ENCODE peak calls at places on chromosomes 7 and 10, in eight cellular contexts. Z, M, T, P, S, J, F and R are unnamed samples.

GRCh38 chr10:118980135-118980865 is 49.2 kb upstream of the NANOS1 start:
- DNase-seq in S (no peak), M (no peak), F (no peak), T (no peak), Z (no peak), P (no peak), J (peak), R (no peak)

GRCh38 chr10:86203162-86203905 is 163.3 kb downstream of the GRID1 start:
- DNase-seq in F (no peak), S (no peak), P (no peak), J (peak), Z (peak), M (no peak), T (no peak), R (no peak)

GRCh38 chr10:85946713-85947326 is 419.8 kb downstream of the GRID1 start:
- DNase-seq in S (no peak), F (no peak), T (no peak), Z (peak), P (no peak), J (no peak), M (no peak), R (no peak)

GRCh38 chr10:69319911-69320316 is 41.6 kb downstream of the HK1 start:
- DNase-seq in T (no peak), M (peak), P (no peak), F (no peak), J (peak), S (no peak), Z (no peak), R (no peak)

GRCh38 chr7:44325811-44326241 is 432 bp upstream of the CAMK2B start:
- DNase-seq in S (no peak), J (peak), F (no peak), Z (no peak), T (no peak), P (no peak), M (peak), R (no peak)

GRCh38 chr7:149625947-149626392 is 128.4 kb upstream of the ZNF746 start:
- DNase-seq in S (no peak), J (no peak), F (no peak), M (no peak), Z (no peak), P (no peak), T (no peak), R (peak)

GRCh38 chr7:75914169-75914654 is 743 bp upstream of the POR start:
- DNase-seq in F (no peak), M (peak), J (no peak), Z (no peak), P (no peak), S (no peak), T (no peak), R (no peak)

GRCh38 chr10:116774728-116775151 is 32.4 kb upstream of the HSPA12A start:
- DNase-seq in M (no peak), P (no peak), F (no peak), Z (no peak), S (no peak), J (no peak), T (no peak), R (no peak)

GRCh38 chr10:58513189-58514101 is 773 bp downstream of the BICC1 start:
- DNase-seq in P (peak), T (no peak), M (peak), S (peak), F (no peak), J (peak), Z (no peak), R (peak)

GRCh38 chr7:137335814-137336213 is 7.7 kb downstream of the PTN start:
- DNase-seq in M (no peak), Z (no peak), P (no peak), T (no peak), S (no peak), J (no peak), F (no peak), R (no peak)

GRCh38 chr7:151248191-151249033 is at the start of gene SMARCD3:
- DNase-seq in S (peak), P (peak), T (no peak), Z (peak), F (peak), M (peak), J (peak), R (no peak)

DNA sequence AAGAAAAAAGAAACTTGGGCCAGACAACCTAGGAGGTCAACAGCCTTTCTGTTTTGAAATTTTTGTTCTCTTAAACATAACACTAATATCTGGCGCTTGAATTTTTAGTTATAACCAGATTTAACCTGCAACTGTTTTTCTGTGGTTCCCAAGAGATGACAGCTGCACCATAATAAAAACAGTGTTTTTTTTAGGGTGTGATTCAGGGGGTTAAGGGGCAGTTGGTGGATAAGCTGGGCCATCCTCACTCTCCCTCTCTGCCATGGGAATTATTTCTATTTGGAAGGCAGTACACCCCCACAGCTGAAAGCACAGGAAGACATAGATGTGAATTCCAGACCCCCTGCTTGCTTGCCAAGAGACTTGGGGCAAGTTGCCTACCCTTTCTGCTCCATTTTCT is 20.1 kb upstream of the TM9SF3 start:
- DNase-seq in Z (no peak), P (no peak), M (no peak), T (no peak), F (no peak), J (no peak), S (no peak), R (no peak)
- TF ChIP-seq CTCF in Z (no peak), P (no peak), M (no peak), T (no peak), F (no peak), J (no peak), S (no peak), R (no peak)

GRCh38 chr7:22219036-22219435 is 137.9 kb downstream of the RAPGEF5 start:
- DNase-seq in M (no peak), S (no peak), J (no peak), Z (no peak), F (no peak), P (peak), T (no peak), R (no peak)
- H3K4me3 ChIP-seq in M (no peak), S (peak), J (no peak), Z (no peak), F (no peak), P (peak), T (no peak), R (no peak)

GRCh38 chr10:44878704-44879530 is 32.2 kb upstream of the TMEM72 start:
- DNase-seq in J (peak), P (peak), F (peak), Z (no peak), T (no peak), M (peak), S (peak), R (peak)
- TF ChIP-seq CTCF in J (peak), P (no peak), F (no peak), Z (no peak), T (no peak), M (no peak), S (peak), R (no peak)

DNA sequence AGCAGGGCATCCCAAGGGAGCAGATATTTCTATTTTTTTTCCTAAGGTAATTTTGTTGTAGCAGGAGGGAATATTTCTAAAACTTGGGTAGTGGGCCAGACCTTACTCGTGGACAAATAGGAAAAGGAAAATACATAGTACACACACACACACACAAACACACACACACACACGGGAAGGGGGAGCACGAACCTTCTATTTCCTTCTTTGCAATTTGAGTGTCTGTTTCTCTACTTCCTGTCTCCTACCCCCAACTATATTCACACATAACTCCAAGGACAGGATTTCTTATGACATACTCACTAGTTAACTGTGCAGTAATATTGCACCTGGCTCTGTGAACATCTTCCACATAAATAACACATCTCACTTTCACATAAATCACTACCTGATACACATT is 4.4 kb downstream of the LDB1 start:
- DNase-seq in T (no peak), M (no peak), Z (peak), P (peak), J (no peak), F (no peak), S (no peak), R (no peak)
- H3K4me3 ChIP-seq in T (no peak), M (no peak), Z (peak), P (no peak), J (peak), F (no peak), S (peak), R (peak)

DNA sequence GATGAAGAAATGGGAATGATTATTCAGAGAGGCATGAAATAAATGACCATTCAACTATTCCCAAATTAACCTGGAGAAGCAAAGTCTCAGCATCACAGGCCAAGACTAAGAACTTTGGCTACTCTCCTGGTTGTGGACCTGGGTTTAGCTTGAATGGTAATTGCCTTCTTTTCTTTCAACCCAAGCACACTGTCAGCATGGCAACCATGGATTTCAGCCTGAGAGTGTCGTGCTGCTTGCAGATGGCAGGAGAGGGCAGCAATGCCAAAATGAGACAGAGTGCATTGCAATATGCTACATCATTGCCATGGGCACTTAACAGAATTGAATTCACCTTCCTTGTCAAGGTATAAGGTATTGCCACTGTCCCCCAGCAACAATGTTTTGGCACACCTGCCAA is 767.2 kb downstream of the REEP3 start:
- DNase-seq in F (no peak), Z (no peak), T (no peak), J (no peak), M (no peak), S (no peak), P (no peak), R (no peak)
- TF ChIP-seq CTCF in F (no peak), Z (no peak), T (no peak), J (no peak), M (no peak), S (no peak), P (no peak), R (no peak)

GRCh38 chr10:96374985-96375830 is 16.4 kb upstream of the OPALIN start:
- DNase-seq in P (peak), S (peak), J (peak), Z (peak), M (peak), F (peak), T (peak), R (peak)

GRCh38 chr10:96377816-96378294 is 19.1 kb upstream of the OPALIN start:
- DNase-seq in S (peak), T (no peak), J (peak), F (peak), M (no peak), P (no peak), Z (peak), R (no peak)

GRCh38 chr10:96374004-96374403 is 15.2 kb upstream of the OPALIN start:
- DNase-seq in Z (no peak), F (no peak), P (no peak), S (no peak), M (no peak), J (no peak), T (no peak), R (no peak)

GRCh38 chr10:96376483-96376882 is 17.7 kb upstream of the OPALIN start:
- DNase-seq in T (no peak), S (no peak), J (no peak), M (no peak), P (no peak), F (no peak), Z (no peak), R (no peak)

GRCh38 chr10:96374639-96374984 is 15.8 kb upstream of the OPALIN start:
- DNase-seq in P (no peak), F (no peak), T (no peak), S (no peak), Z (no peak), J (peak), M (peak), R (no peak)
- H3K4me3 ChIP-seq in P (no peak), F (peak), T (peak), S (peak), Z (peak), J (peak), M (peak), R (peak)

GRCh38 chr7:17099083-17099973 is 199.1 kb upstream of the AHR start:
- DNase-seq in Z (no peak), P (no peak), M (no peak), J (no peak), F (no peak), T (no peak), S (no peak), R (no peak)

GRCh38 chr7:17098515-17098914 is 199.9 kb upstream of the AHR start:
- DNase-seq in T (no peak), S (no peak), Z (no peak), M (no peak), F (no peak), P (no peak), J (no peak), R (no peak)

GRCh38 chr7:17097668-17098297 is 200.7 kb upstream of the AHR start:
- DNase-seq in P (no peak), F (no peak), T (no peak), M (no peak), Z (no peak), S (no peak), J (no peak), R (no peak)

GRCh38 chr7:17095001-17095574 is 203.4 kb upstream of the AHR start:
- DNase-seq in M (no peak), S (no peak), T (no peak), J (no peak), Z (no peak), P (no peak), F (peak), R (peak)

GRCh38 chr7:17095951-17096350 is 202.5 kb upstream of the AHR start:
- DNase-seq in T (no peak), S (no peak), Z (no peak), P (no peak), F (no peak), M (no peak), J (no peak), R (no peak)
- TF ChIP-seq CTCF in T (no peak), S (no peak), Z (no peak), P (no peak), F (no peak), M (no peak), J (no peak), R (no peak)